ENCODE peak calls at places on chromosomes 2 and 18, in five cellular contexts. Q is central memory CD4-positive, alpha-beta T cell; M is astrocyte of the hippocampus; A is ecto neural progenitor cell; H is NCI-H2227 treated with DMSO at 0.1 percent for 48 hours. I is an unnamed sample.

GRCh38 chr18:38940475-38940862 is 1374.9 kb upstream of the CELF4 start:
- DNase-seq in M (no peak), H (no peak), Q (no peak), A (no peak), I (no peak)

GRCh38 chr18:76565238-76566173 is 70.5 kb upstream of the ZNF516 start:
- DNase-seq in H (peak; percentile 34), M (peak; percentile 94), A (peak; percentile 74), Q (no peak), I (no peak)

GRCh38 chr18:49447810-49448745 is 12.4 kb downstream of the DYM start:
- DNase-seq in Q (peak; percentile 45), A (no peak), M (peak; percentile 31), H (peak; percentile 38), I (peak; percentile 40)

GRCh38 chr18:10490401-10491289 is 35.2 kb upstream of the NAPG start:
- DNase-seq in A (peak; percentile 74), Q (peak; percentile 37), H (no peak), M (no peak), I (peak; percentile 56)

GRCh38 chr2:205714789-205715411 is 32.6 kb downstream of the NRP2 start:
- DNase-seq in A (no peak), M (peak; percentile 74), H (no peak), Q (no peak), I (no peak)

GRCh38 chr2:85823951-85824350 is 64.8 kb downstream of the ST3GAL5 start:
- DNase-seq in A (no peak), M (no peak), H (no peak), Q (no peak), I (no peak)

GRCh38 chr2:43032248-43032893 is 194.0 kb downstream of the ZFP36L2 start:
- DNase-seq in M (no peak), Q (no peak), H (no peak), A (peak; percentile 45), I (no peak)

GRCh38 chr2:184169366-184169765 is 429.0 kb upstream of the ZNF804A start:
- DNase-seq in Q (no peak), A (no peak), M (no peak), H (no peak), I (no peak)

GRCh38 chr2:100476606-100477005 is 6.3 kb downstream of the NMS start:
- DNase-seq in M (no peak), A (no peak), Q (no peak), H (no peak), I (no peak)

GRCh38 chr2:164522561-164522981 is 98.7 kb downstream of the GRB14 start:
- DNase-seq in Q (no peak), A (no peak), H (no peak), M (no peak), I (no peak)

GRCh38 chr2:16332681-16333519 is 332.7 kb downstream of the CYRIA start:
- DNase-seq in H (no peak), Q (no peak), A (no peak), M (no peak), I (no peak)

GRCh38 chr2:225400546-225400945 is 1.0 kb downstream of the NYAP2 start:
- DNase-seq in A (no peak), Q (no peak), M (no peak), H (peak; percentile 47), I (no peak)

GRCh38 chr2:206198677-206199076 is 39.0 kb downstream of the EEF1B2 start:
- DNase-seq in Q (no peak), M (no peak), A (no peak), H (no peak), I (no peak)

GRCh38 chr2:28606986-28607441 is 111.2 kb downstream of the PLB1 start:
- DNase-seq in Q (no peak), H (no peak), M (peak; percentile 74), A (no peak), I (no peak)

GRCh38 chr2:183186296-183186695 is 62.1 kb downstream of the NUP35 start:
- DNase-seq in H (no peak), Q (no peak), A (no peak), M (no peak), I (no peak)

GRCh38 chr2:196742685-196743084 is 56.8 kb downstream of the GTF3C3 start:
- DNase-seq in H (no peak), A (no peak), Q (no peak), M (no peak), I (no peak)

GRCh38 chr18:45328271-45328670 is 287.0 kb upstream of the SLC14A2 start:
- DNase-seq in Q (no peak), A (no peak), M (no peak), H (no peak), I (no peak)

GRCh38 chr18:11518788-11519685 is 90.4 kb upstream of the SLC35G4 start:
- DNase-seq in M (peak; percentile 60), A (peak; percentile 81), Q (no peak), H (no peak), I (no peak)

GRCh38 chr2:134146620-134147019 is 107.3 kb upstream of the MGAT5 start:
- DNase-seq in A (no peak), M (peak; percentile 77), Q (no peak), H (no peak), I (no peak)

I was measured in T-cell.